ENCODE peak calls at places on chromosomes 11 and 22, in nine cellular contexts. P is fibroblast of lung; F is SHP77 treated with DMSO at 0.1 percent for 48 hours; H is nucleus accumbens; M is T-helper 2 cell; J is thoracic aorta; C is activated CD4-positive, alpha-beta T cell treated with anti-CD3 and anti-CD28 coated beads, Interleukin-2, amount 10 ng/mL, durations not matched to agents 7 days and 5 days; R is T1000; O is cardiac muscle cell. X is an unnamed sample.

GRCh38 chr11:134498326-134499139 is 86.5 kb upstream of the B3GAT1 start:
- DNase-seq in P (no peak), J (no peak), H (peak), M (no peak), R (no peak), F (no peak), C (no peak), O (no peak), X (no peak)

GRCh38 chr11:78926633-78927347 is 352.1 kb upstream of the NARS2 start:
- DNase-seq in J (no peak), H (no peak), F (no peak), P (peak), R (no peak), O (no peak), M (no peak), C (no peak), X (no peak)

GRCh38 chr11:44564653-44565007 is 833 bp upstream of the CD82 start:
- DNase-seq in R (peak), F (no peak), M (no peak), O (peak), C (no peak), P (peak), H (no peak), J (peak), X (no peak)

GRCh38 chr11:11578542-11578941 is 43.3 kb downstream of the GALNT18 start:
- DNase-seq in H (no peak), P (no peak), R (no peak), C (no peak), M (no peak), F (no peak), J (no peak), O (no peak), X (no peak)

GRCh38 chr11:100878474-100878873 is 191.4 kb downstream of the ARHGAP42 start:
- DNase-seq in J (no peak), M (no peak), C (no peak), P (peak), H (no peak), F (no peak), O (peak), R (no peak), X (no peak)

GRCh38 chr11:11409224-11409623 is 56.2 kb upstream of the CSNK2A3 start:
- DNase-seq in M (no peak), H (no peak), J (no peak), O (no peak), R (no peak), P (no peak), F (no peak), C (no peak), X (no peak)

GRCh38 chr22:22810018-22810427 is 77.6 kb upstream of the IGLL5 start:
- DNase-seq in P (peak), F (no peak), H (peak), M (peak), O (peak), R (no peak), J (no peak), C (no peak), X (no peak)

GRCh38 chr11:95897731-95898130 is 26.2 kb downstream of the MTMR2 start:
- DNase-seq in J (no peak), H (no peak), M (no peak), F (no peak), R (no peak), C (no peak), O (no peak), P (peak), X (no peak)

GRCh38 chr11:65503923-65504670 is 5.3 kb downstream of the MALAT1 start:
- DNase-seq in C (no peak), O (peak), R (no peak), H (no peak), J (no peak), F (no peak), P (peak), M (no peak), X (no peak)

GRCh38 chr11:117454564-117454917 is 126.9 kb downstream of the CEP164 start:
- DNase-seq in R (no peak), F (no peak), J (no peak), M (no peak), C (no peak), O (no peak), P (no peak), H (no peak), X (no peak)

GRCh38 chr11:45361551-45361950 is 75.4 kb upstream of the SYT13 start:
- DNase-seq in R (no peak), J (no peak), F (no peak), H (no peak), C (no peak), M (no peak), P (no peak), O (no peak), X (no peak)

GRCh38 chr11:96143016-96143670 is 199.9 kb downstream of the MAML2 start:
- DNase-seq in P (peak), M (no peak), J (no peak), C (no peak), H (no peak), O (peak), R (no peak), F (no peak), X (no peak)

GRCh38 chr11:16956538-16957153 is 57.6 kb downstream of the PLEKHA7 start:
- DNase-seq in H (no peak), R (no peak), P (no peak), F (no peak), J (no peak), C (no peak), M (no peak), O (no peak), X (no peak)

GRCh38 chr11:9606799-9607510 is 33.5 kb downstream of the WEE1 start:
- DNase-seq in F (no peak), H (no peak), P (no peak), J (no peak), O (no peak), C (no peak), M (no peak), R (no peak), X (no peak)

GRCh38 chr22:32789797-32790620 is 11.5 kb upstream of the TIMP3 start:
- DNase-seq in J (no peak), R (no peak), C (no peak), P (no peak), F (no peak), O (no peak), M (no peak), H (no peak), X (no peak)

X was measured in GOT3.